ENCODE peak calls at places on chromosomes 7 and 10, in five cellular contexts. N is heart right ventricle, B is DND-41, S is aorta, F is colonic mucosa. C is an unnamed sample. For H3K9me3 and H3K4me1, the result is how much of the 10 kb centered on the place peaks cover.

GRCh38 chr10:132850246-132850645 is 64.3 kb upstream of the NKX6-2 start:
- DNase-seq in N (no peak), B (no peak), S (peak), F (peak), C (no peak)

GRCh38 chr7:28666144-28666543 is 253.8 kb downstream of the CREB5 start:
- DNase-seq in N (no peak), B (no peak), S (no peak), F (no peak), C (no peak)

GRCh38 chr7:2231992-2232765 is 566 bp downstream of the MAD1L1 start:
- DNase-seq in N (no peak), B (peak), S (no peak), F (no peak), C (peak)

GRCh38 chr7:143979359-143979758 is 20.8 kb upstream of the OR6B1 start:
- DNase-seq in N (no peak), B (no peak), S (no peak), F (no peak), C (no peak)

GRCh38 chr7:27249724-27250636 is 7.4 kb downstream of the EVX1 start:
- DNase-seq in N (no peak), B (no peak), S (no peak), F (no peak), C (no peak)

GRCh38 chr10:7846591-7846990 is 28.3 kb downstream of the TAF3 start:
- DNase-seq in N (no peak), B (no peak), S (no peak), F (no peak), C (no peak)

GRCh38 chr10:117087521-117087920 is 50.5 kb downstream of the VAX1 start:
- DNase-seq in N (no peak), B (no peak), S (no peak), F (no peak), C (no peak)

GRCh38 chr7:119733480-119733879 is 539.5 kb upstream of the KCND2 start:
- DNase-seq in N (no peak), B (no peak), S (no peak), F (no peak), C (no peak)

GRCh38 chr10:96890172-96890513 is 58.0 kb downstream of the LCOR start:
- DNase-seq in N (no peak), B (no peak), S (no peak), F (no peak), C (no peak)

GRCh38 chr7:156533964-156534363 is 106.6 kb upstream of the RNF32 start:
- DNase-seq in N (no peak), B (no peak), S (no peak), F (no peak), C (no peak)

GRCh38 chr10:51915031-51915542 is 215.7 kb upstream of the CSTF2T start:
- DNase-seq in N (no peak), B (no peak), S (no peak), F (no peak), C (no peak)

GRCh38 chr7:24337180-24337579 is 53.2 kb downstream of the NPY start:
- DNase-seq in N (no peak), B (no peak), S (no peak), F (no peak), C (no peak)

GRCh38 chr10:72275351-72276012 is 1.8 kb downstream of the DDIT4 start:
- DNase-seq in N (no peak), B (peak), S (no peak), F (peak), C (no peak)

GRCh38 chr7:21304836-21305235 is 123.0 kb upstream of the SP4 start:
- DNase-seq in N (no peak), B (no peak), S (no peak), F (no peak), C (no peak)

GRCh38 chr7:73885975-73886798 is 25.2 kb downstream of the TMEM270 start:
- DNase-seq in N (no peak), B (no peak), S (peak), F (no peak), C (no peak)

GRCh38 chr7:144256112-144256511 is 8.5 kb downstream of the OR2A7 start:
- DNase-seq in N (no peak), B (no peak), S (peak), F (no peak), C (no peak)

DNA sequence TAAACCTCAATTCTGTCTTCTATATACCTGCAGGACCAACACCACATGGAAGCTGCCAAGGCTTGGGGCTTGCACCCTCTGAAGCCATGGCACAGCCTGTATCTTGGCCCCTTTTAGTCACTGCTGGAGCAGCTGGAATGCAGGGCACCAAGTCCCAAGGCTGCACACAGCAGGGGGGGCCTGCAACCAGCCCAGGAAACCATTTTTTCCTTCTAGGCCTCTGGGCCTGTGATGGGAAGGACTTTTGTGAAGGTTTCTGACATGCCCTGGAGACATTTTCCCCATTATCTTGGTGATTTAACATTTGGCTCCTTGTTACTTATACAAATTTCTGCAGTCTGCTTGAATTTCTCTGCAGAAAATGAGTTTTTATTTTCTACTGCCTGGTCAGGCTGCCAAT is 123.2 kb upstream of the PCGF5 start:
- DNase-seq in N (no peak), B (no peak), S (no peak), F (no peak), C (no peak)
- H3K9me3 ChIP-seq in N (under half), B (under half), S (under half), F (under half), C (under half)

DNA sequence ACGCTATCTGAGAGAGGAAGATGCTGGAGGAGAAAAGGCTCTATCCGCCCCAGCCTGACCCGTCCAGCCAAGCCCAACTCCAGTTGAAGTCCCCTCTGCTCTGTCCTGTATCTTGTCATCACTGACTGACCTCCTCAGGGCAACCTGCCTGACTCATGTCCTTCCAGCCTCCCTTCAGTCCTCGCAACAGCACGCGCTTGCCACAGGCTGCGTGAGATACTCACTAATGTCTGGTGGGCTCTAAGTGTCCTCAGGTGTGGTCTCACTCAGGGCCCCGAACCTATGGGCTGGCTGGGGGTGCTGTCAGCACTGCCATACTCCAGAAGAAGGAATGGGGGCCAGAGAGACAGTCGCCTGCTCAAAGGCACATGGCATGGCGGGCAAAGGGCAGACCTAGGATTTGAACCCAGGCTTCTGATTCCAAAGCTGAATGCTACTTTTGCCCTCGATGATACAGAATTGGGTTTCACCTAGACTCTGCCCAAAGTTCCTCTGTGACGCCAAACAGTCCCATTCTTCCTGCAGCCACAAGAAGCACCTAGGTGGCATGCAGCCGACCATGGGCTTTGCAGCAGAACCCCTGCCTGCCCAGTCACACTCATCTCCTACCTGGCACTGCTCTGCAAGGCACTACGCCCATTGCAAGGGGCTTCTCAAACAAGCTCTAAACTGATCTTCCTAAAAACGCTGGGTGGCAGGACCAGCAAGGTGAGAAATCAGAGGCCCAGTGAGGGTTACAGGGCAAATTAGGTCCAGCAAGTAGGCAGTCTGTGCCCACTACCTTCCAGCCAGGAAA is 8.5 kb downstream of the FAM53B start:
- DNase-seq in N (no peak), B (no peak), S (no peak), F (no peak), C (no peak)
- H3K4me1 ChIP-seq in N (half or more), B (half or more), S (under half), F (under half), C (half or more)

GRCh38 chr7:46072722-46073121 is 151.7 kb upstream of the IGFBP3 start:
- DNase-seq in N (no peak), B (no peak), S (no peak), F (no peak), C (no peak)
- H3K27ac ChIP-seq in N (peak), B (no peak), S (no peak), F (no peak), C (no peak)

DNA sequence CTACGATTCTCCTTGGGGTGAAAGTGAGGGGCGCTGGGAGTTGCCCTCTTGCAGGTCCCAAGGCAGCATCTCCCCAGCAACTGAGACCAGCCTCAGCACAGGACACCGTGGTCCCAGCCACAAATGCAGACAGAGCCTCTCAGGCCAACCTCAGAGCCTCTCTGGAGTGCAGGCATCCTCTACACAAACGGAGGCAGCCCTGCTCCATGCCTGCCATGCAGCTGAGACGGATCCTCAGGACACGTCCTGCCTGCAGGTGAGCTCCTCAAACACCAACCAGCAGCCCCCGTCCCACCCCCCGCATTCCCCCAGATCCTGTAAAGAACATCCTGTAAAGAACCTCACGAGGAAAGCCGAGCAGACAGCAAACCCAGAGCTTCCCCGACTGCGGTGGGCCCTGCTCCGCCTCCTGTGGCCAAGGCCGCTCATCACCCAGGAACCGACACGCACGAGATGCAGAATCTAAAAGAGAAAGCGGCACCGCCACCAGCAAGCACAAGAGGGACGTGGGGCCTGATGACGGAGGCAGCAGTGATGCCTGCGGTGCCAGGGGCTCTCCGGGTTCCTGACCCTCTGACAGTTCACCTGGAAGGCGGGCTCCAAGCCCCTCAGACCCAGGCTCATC is 186.9 kb downstream of the PTPRN2 start:
- DNase-seq in N (no peak), B (no peak), S (no peak), F (no peak), C (no peak)
- H3K9me3 ChIP-seq in N (under half), B (under half), S (under half), F (under half), C (under half)

DNA sequence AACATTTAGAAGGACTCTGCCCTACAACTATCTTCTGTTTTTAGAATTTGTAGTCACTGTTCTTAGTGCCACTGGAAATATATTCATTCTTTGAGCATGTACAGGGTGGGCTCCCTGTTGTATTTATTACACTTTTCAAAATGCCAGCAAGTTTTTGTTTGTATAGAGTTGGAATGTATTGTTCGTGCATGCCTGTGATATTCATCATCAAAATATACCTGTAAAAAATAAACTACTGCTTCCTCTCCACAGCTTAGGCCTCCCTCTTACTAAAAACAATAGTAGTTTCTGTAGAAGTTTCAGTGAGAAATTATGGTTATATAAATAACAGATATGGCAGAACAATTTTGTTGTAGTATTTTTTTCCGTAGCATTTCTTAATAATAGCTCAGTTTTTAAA is 61.6 kb downstream of the NHLRC2 start:
- DNase-seq in N (no peak), B (no peak), S (no peak), F (no peak), C (no peak)
- H3K4me1 ChIP-seq in N (under half), B (under half), S (under half), F (under half), C (under half)

GRCh38 chr7:158582089-158582456 is 5.5 kb downstream of the PTPRN2 start:
- DNase-seq in N (no peak), B (no peak), S (no peak), F (no peak), C (no peak)
- H3K27ac ChIP-seq in N (no peak), B (no peak), S (no peak), F (peak), C (no peak)

DNA sequence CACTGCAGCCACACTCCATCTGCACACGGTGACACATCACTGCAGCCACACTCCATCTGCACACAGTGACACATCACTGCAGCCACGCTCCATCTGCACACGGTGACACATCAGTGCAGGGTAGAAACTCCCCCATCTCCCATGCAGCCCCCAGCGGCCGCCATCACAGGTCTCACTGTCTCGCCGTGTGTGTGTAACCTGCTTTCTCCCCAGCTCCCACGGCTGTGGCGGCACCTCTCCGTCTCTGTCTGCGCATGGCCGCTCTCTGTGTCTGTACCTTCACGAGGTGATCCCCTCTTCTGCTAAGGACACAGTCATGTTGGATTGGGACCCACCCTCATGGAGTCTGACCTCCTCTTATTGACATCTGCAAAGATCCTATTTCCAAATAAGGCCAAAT is 527.4 kb downstream of the PTPRN2 start:
- DNase-seq in N (no peak), B (no peak), S (no peak), F (no peak), C (no peak)
- H3K9me3 ChIP-seq in N (under half), B (under half), S (under half), F (under half), C (under half)

DNA sequence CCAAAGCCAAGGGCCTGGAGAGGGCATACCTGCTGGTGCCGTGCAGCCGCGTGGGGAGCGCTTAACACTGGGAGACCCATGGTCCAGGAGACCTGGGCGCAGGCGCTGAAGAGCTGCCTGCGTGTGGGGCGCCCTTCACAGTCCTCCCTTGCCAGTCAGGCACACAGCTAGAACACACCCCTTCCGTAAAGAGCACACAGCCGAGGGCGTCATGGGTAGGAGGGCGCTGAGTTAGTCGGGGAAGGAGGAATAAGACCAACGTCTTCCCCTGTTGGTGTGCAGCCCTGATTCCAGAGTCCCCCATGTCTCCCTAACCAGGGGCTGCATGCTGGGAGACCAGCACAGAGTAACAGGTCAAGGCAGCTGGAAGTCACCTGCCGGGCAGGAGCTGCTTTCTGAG is 273.9 kb downstream of the USP6NL start:
- DNase-seq in N (no peak), B (no peak), S (no peak), F (no peak), C (peak)
- H3K4me1 ChIP-seq in N (under half), B (under half), S (under half), F (under half), C (under half)

GRCh38 chr10:60314306-60314940 is 75.3 kb downstream of the ANK3 start:
- DNase-seq in N (no peak), B (no peak), S (no peak), F (peak), C (no peak)
- H3K27ac ChIP-seq in N (no peak), B (no peak), S (no peak), F (no peak), C (peak)

DNA sequence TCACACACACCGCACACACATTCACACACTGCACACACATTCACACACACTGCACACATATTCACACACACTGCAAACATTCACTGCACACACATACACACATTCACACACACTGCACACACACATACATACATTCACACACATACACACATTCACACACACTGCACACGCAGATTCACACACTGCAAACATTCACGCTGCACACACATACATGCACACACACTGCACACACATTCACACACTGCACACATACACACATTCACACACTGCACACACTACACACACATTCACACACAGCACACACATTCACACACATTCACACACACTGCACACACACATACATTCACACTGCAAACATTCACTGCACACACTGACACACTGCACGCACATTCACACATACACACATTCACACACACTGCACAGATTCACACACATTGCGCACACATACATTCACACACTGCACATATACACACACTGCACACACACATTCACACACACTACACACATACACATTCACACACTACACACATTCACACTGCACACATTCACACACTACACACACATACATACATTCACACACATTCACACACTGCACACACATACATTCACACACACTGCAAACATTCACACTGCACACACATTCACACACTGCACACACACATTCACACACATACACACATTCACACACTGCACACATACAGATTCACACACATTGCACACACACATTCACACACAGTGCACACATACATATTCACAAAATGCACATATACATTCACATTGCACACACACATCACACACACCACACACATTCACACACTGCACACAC is 325.1 kb downstream of the PTPRN2 start:
- DNase-seq in N (no peak), B (no peak), S (no peak), F (no peak), C (no peak)
- H3K9me3 ChIP-seq in N (under half), B (under half), S (under half), F (under half), C (under half)

C was measured in CD8-positive, alpha-beta memory T cell.